ENCODE peak calls at places on chromosomes 7 and 10, in six cellular contexts. S is upper lobe of left lung, I is HepG2, U is GM12878, N is A549, W is K562. K is an unnamed sample.

GRCh38 chr7:32217841-32218467 is 147.7 kb upstream of the PDE1C start:
- ATAC-seq in N (no peak), W (no peak), I (no peak), S (no peak), U (no peak), K (no peak)

GRCh38 chr7:37109853-37110252 is 338.8 kb downstream of the ELMO1 start:
- ATAC-seq in W (no peak), S (peak), I (peak), U (peak), N (no peak), K (peak)

GRCh38 chr7:86049910-86050309 is 593.8 kb upstream of the GRM3 start:
- ATAC-seq in I (no peak), W (no peak), S (no peak), U (no peak), N (no peak), K (no peak)

GRCh38 chr10:62443866-62444265 is 69.7 kb downstream of the ZNF365 start:
- ATAC-seq in I (no peak), U (no peak), W (no peak), S (peak), N (no peak), K (no peak)

GRCh38 chr10:17145239-17145638 is 15.6 kb upstream of the CUBN start:
- ATAC-seq in S (no peak), N (no peak), W (no peak), U (no peak), I (peak), K (no peak)

GRCh38 chr7:119900996-119901395 is 372.0 kb upstream of the KCND2 start:
- ATAC-seq in U (no peak), S (no peak), W (peak), N (no peak), I (no peak), K (no peak)

GRCh38 chr7:26182706-26183105 is 17.8 kb downstream of the HNRNPA2B1 start:
- ATAC-seq in U (no peak), I (peak), S (no peak), W (no peak), N (peak), K (no peak)

GRCh38 chr7:7687800-7688199 is 30.6 kb downstream of the RPA3 start:
- ATAC-seq in N (no peak), W (no peak), I (no peak), S (no peak), U (no peak), K (no peak)

GRCh38 chr10:97882142-97883091 is 32.8 kb downstream of the GOLGA7B start:
- ATAC-seq in I (no peak), S (peak), W (no peak), N (peak), U (peak), K (no peak)

GRCh38 chr7:66323114-66323513 is 118.0 kb downstream of the TPST1 start:
- ATAC-seq in W (no peak), I (no peak), S (no peak), N (no peak), U (no peak), K (no peak)

GRCh38 chr10:77710759-77711682 is 73.4 kb upstream of the KCNMA1 start:
- ATAC-seq in I (peak), S (peak), U (peak), N (peak), W (peak), K (peak)

GRCh38 chr7:30911133-30911532 is 520 bp upstream of the AQP1 start:
- ATAC-seq in I (no peak), U (no peak), S (no peak), N (no peak), W (no peak), K (no peak)
- H3K27ac ChIP-seq in I (no peak), U (no peak), S (peak), N (no peak), W (no peak), K (peak)

GRCh38 chr7:140870003-140870402 is 54.7 kb downstream of the BRAF start:
- ATAC-seq in U (no peak), N (no peak), S (no peak), I (no peak), W (no peak), K (no peak)
- TF ChIP-seq EP300 in U (no peak), N (no peak), S (no peak), I (no peak), W (no peak), K (no peak)

GRCh38 chr7:140898794-140899548 is 25.8 kb downstream of the BRAF start:
- ATAC-seq in I (no peak), W (peak), N (no peak), S (no peak), U (no peak), K (no peak)

GRCh38 chr7:140904081-140904480 is 20.6 kb downstream of the BRAF start:
- ATAC-seq in N (no peak), S (no peak), W (no peak), U (no peak), I (no peak), K (no peak)

GRCh38 chr7:140899883-140900282 is 24.8 kb downstream of the BRAF start:
- ATAC-seq in W (peak), S (no peak), N (no peak), I (peak), U (peak), K (no peak)

GRCh38 chr7:140901946-140902304 is 22.8 kb downstream of the BRAF start:
- ATAC-seq in S (no peak), N (no peak), W (no peak), U (no peak), I (no peak), K (no peak)

DNA sequence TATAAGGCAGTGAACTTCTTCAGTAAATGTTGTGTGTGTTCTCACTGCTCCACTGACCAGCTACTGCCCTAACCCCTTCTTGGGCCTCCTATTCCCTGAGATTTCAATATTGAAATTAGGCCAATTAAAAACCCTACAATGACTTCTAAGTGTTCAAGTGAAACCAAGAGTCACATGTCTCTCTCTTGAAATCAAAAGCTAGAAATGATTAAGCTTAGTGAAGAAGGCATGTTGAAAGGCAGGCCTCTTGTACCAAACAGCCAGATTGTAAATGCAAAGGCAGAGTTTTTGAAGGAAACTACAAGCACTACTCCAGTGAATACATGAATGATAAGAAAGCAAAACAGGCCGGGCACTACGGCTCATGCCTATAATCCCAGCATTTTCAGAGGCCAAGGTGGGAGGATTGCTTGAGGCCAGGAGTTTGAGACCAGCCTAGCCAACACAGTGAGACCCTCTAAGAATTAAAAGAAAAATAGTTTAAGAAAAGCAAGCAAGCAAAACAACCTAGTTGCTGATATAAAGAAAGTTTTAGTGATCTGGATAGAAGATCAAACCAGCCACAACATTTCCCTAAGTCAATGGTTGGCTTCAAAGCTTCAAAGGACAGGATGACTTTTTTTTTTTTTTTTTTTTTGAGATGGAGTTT is 22.3 kb downstream of the BRAF start:
- ATAC-seq in S (peak), U (peak), N (no peak), W (no peak), I (no peak), K (no peak)
- H3K4me3 ChIP-seq in S (no peak), U (peak), N (no peak), W (no peak), I (no peak), K (no peak)

DNA sequence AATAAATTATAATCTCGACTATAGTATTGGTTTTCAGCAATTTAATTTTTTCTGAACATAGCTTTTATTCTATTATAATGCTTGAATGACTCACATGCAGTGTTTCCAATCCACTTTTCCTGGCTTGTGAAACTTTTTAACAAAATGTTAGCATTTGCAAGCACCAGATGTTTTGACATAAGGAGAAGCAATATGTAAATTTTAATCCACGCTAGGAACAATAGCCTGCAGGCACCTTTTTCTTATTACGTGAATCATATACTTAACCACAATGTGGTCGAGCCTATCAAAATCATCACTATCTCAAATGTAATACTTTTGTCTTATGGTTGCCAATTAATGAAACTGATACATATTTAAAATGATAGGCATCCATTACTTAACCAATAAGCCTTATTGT is 97.1 kb downstream of the TFEC start:
- ATAC-seq in S (no peak), W (no peak), N (no peak), U (no peak), I (no peak), K (no peak)
- H3K27ac ChIP-seq in S (no peak), W (no peak), N (no peak), U (no peak), I (no peak), K (no peak)

K was measured in gastroesophageal sphincter.